ENCODE peak calls at places on chromosomes 11 and 22, in four cellular contexts. K is lung, F is anterior cingulate cortex, D is NCI-H460. O is an unnamed sample.
A peak's percentile ranks its signal among the peaks of the same experiment; 100 is the strongest.

GRCh38 chr11:82999232-82999631 is 72.5 kb downstream of the RAB30 start:
- DNase-seq in K (no peak), F (no peak), D (no peak), O (no peak)

GRCh38 chr22:37331034-37331428 is 48.7 kb downstream of the CYTH4 start:
- DNase-seq in K (no peak), F (peak; percentile 60), D (no peak), O (no peak)

GRCh38 chr22:35071784-35072183 is 5.8 kb downstream of the ISX start:
- DNase-seq in K (no peak), F (no peak), D (no peak), O (no peak)

GRCh38 chr11:66050581-66051231 is 1.5 kb upstream of the SF3B2 start:
- DNase-seq in K (no peak), F (no peak), D (no peak), O (no peak)

GRCh38 chr22:50082961-50083461 is 2.2 kb downstream of the MLC1 start:
- DNase-seq in K (no peak), F (no peak), D (no peak), O (no peak)

GRCh38 chr11:1297576-1298473 is 11.6 kb downstream of the TOLLIP start:
- DNase-seq in K (no peak), F (no peak), D (no peak), O (peak; percentile 72)

GRCh38 chr22:40312050-40312449 is 34.2 kb upstream of the ADSL start:
- DNase-seq in K (no peak), F (no peak), D (no peak), O (no peak)

GRCh38 chr11:132312616-132313210 is 942.3 kb downstream of the NTM start:
- DNase-seq in K (no peak), F (peak; percentile 13), D (no peak), O (no peak)

GRCh38 chr11:68970921-68971636 is 9.7 kb downstream of the MRGPRD start:
- DNase-seq in K (no peak), F (no peak), D (no peak), O (no peak)

GRCh38 chr22:36163497-36163896 is 2.9 kb upstream of the APOL3 start:
- DNase-seq in K (no peak), F (no peak), D (no peak), O (no peak)

GRCh38 chr11:75344761-75345454 is 6.6 kb downstream of the ARRB1 start:
- DNase-seq in K (no peak), F (no peak), D (no peak), O (no peak)

GRCh38 chr11:46281374-46281831 is 3.9 kb downstream of the CREB3L1 start:
- DNase-seq in K (no peak), F (no peak), D (no peak), O (peak; percentile 63)

O was measured in stomach.